ENCODE peak calls at places on chromosomes 12 and 14, in five cellular contexts. One of them, this sample, is unnamed.

GRCh38 chr12:94020335-94020734 is 128.0 kb upstream of the PLXNC1 start:
- DNase-seq in osteoblast: no peak
- DNase-seq in GM23248: peak; percentile 48
- DNase-seq in HT-29: no peak
- DNase-seq in activated CD4-positive, alpha-beta T cell treated with anti-CD3 and anti-CD28 coated beads, Interleukin-2, amount 50 U/mL, for 48 hours: no peak
- DNase-seq in this sample: no peak

GRCh38 chr14:104942586-104942985 is 17.9 kb downstream of the PLD4 start:
- DNase-seq in osteoblast: no peak
- DNase-seq in GM23248: no peak
- DNase-seq in HT-29: no peak
- DNase-seq in activated CD4-positive, alpha-beta T cell treated with anti-CD3 and anti-CD28 coated beads, Interleukin-2, amount 50 U/mL, for 48 hours: no peak
- DNase-seq in this sample: no peak

GRCh38 chr14:38662781-38663180 is 406.9 kb upstream of the CLEC14A start:
- DNase-seq in osteoblast: peak; percentile 3
- DNase-seq in GM23248: no peak
- DNase-seq in HT-29: no peak
- DNase-seq in activated CD4-positive, alpha-beta T cell treated with anti-CD3 and anti-CD28 coated beads, Interleukin-2, amount 50 U/mL, for 48 hours: no peak
- DNase-seq in this sample: no peak

GRCh38 chr14:103334644-103335603 is 887 bp downstream of the EIF5 start:
- DNase-seq in osteoblast: peak; percentile 98
- DNase-seq in GM23248: peak; percentile 92
- DNase-seq in HT-29: peak; percentile 46
- DNase-seq in activated CD4-positive, alpha-beta T cell treated with anti-CD3 and anti-CD28 coated beads, Interleukin-2, amount 50 U/mL, for 48 hours: peak; percentile 84
- DNase-seq in this sample: no peak

GRCh38 chr12:98422809-98423208 is 92.6 kb upstream of the TMPO start:
- DNase-seq in osteoblast: no peak
- DNase-seq in GM23248: peak; percentile 29
- DNase-seq in HT-29: peak; percentile 52
- DNase-seq in activated CD4-positive, alpha-beta T cell treated with anti-CD3 and anti-CD28 coated beads, Interleukin-2, amount 50 U/mL, for 48 hours: no peak
- DNase-seq in this sample: no peak

GRCh38 chr12:69007166-69007857 is 74.3 kb upstream of the CPM start:
- DNase-seq in osteoblast: peak; percentile 77
- DNase-seq in GM23248: peak; percentile 85
- DNase-seq in HT-29: no peak
- DNase-seq in activated CD4-positive, alpha-beta T cell treated with anti-CD3 and anti-CD28 coated beads, Interleukin-2, amount 50 U/mL, for 48 hours: peak; percentile 6
- DNase-seq in this sample: no peak

GRCh38 chr14:49621114-49621881 is 699 bp downstream of the MGAT2 start:
- DNase-seq in osteoblast: no peak
- DNase-seq in GM23248: peak; percentile 76
- DNase-seq in HT-29: peak; percentile 49
- DNase-seq in activated CD4-positive, alpha-beta T cell treated with anti-CD3 and anti-CD28 coated beads, Interleukin-2, amount 50 U/mL, for 48 hours: peak; percentile 73
- DNase-seq in this sample: no peak

GRCh38 chr14:79578470-79578869 is 632.8 kb downstream of the DIO2 start:
- DNase-seq in osteoblast: no peak
- DNase-seq in GM23248: no peak
- DNase-seq in HT-29: no peak
- DNase-seq in activated CD4-positive, alpha-beta T cell treated with anti-CD3 and anti-CD28 coated beads, Interleukin-2, amount 50 U/mL, for 48 hours: no peak
- DNase-seq in this sample: no peak

GRCh38 chr14:99191663-99192621 is 80.1 kb downstream of the BCL11B start:
- DNase-seq in osteoblast: peak; percentile 93
- DNase-seq in GM23248: peak; percentile 56
- DNase-seq in HT-29: peak; percentile 39
- DNase-seq in activated CD4-positive, alpha-beta T cell treated with anti-CD3 and anti-CD28 coated beads, Interleukin-2, amount 50 U/mL, for 48 hours: no peak
- DNase-seq in this sample: no peak

This sample was measured in GM12892.